ENCODE peak calls at places on chromosomes 6 and 20, in six cellular contexts. Z is COR-L47; T is fibroblast of lung; F is occipital lobe; R is activated effector memory CD4-positive, alpha-beta T cell treated with Interleukin-2 at 50 U/mL for 16 hours; X is NCI-H1105. M is an unnamed sample.

GRCh38 chr20:7775072-7775471 is 165.2 kb downstream of the HAO1 start:
- DNase-seq in Z (no peak), T (peak; percentile 39), F (no peak), R (no peak), X (no peak), M (no peak)

GRCh38 chr20:62232194-62232593 is 6.1 kb upstream of the OSBPL2 start:
- DNase-seq in Z (no peak), T (no peak), F (no peak), R (no peak), X (no peak), M (no peak)

GRCh38 chr20:58875541-58876134 is 23.1 kb downstream of the GNAS start:
- DNase-seq in Z (no peak), T (no peak), F (no peak), R (no peak), X (no peak), M (no peak)

GRCh38 chr6:99736302-99736701 is 129.7 kb downstream of the PRDM13 start:
- DNase-seq in Z (peak; percentile 32), T (no peak), F (no peak), R (no peak), X (no peak), M (peak; percentile 27)

GRCh38 chr6:149488815-149489214 is 4.0 kb upstream of the ZC3H12D start:
- DNase-seq in Z (no peak), T (peak; percentile 39), F (no peak), R (no peak), X (no peak), M (no peak)

GRCh38 chr20:2122921-2123320 is 21.3 kb downstream of the STK35 start:
- DNase-seq in Z (no peak), T (peak; percentile 80), F (no peak), R (no peak), X (no peak), M (no peak)

GRCh38 chr6:181049-181654 is 111.1 kb upstream of the DUSP22 start:
- DNase-seq in Z (no peak), T (no peak), F (no peak), R (no peak), X (no peak), M (no peak)

GRCh38 chr20:59835448-59836395 is 97.7 kb downstream of the SYCP2 start:
- DNase-seq in Z (peak; percentile 82), T (peak; percentile 18), F (no peak), R (no peak), X (peak; percentile 81), M (peak; percentile 83)

GRCh38 chr6:43724914-43725642 is 37.5 kb upstream of the MRPS18A start:
- DNase-seq in Z (no peak), T (peak; percentile 99), F (no peak), R (peak; percentile 69), X (peak; percentile 78), M (no peak)

GRCh38 chr6:123417411-123417810 is 219.3 kb downstream of the TRDN start:
- DNase-seq in Z (no peak), T (no peak), F (no peak), R (no peak), X (no peak), M (peak; percentile 2)

GRCh38 chr20:37346526-37347346 is 796 bp downstream of the SRC start:
- DNase-seq in Z (no peak), T (no peak), F (no peak), R (no peak), X (no peak), M (no peak)

GRCh38 chr6:169896826-169897456 is 145.5 kb downstream of the ERMARD start:
- DNase-seq in Z (no peak), T (no peak), F (no peak), R (no peak), X (no peak), M (no peak)

GRCh38 chr6:127886603-127887002 is 14.3 kb downstream of the THEMIS start:
- DNase-seq in Z (no peak), T (peak; percentile 36), F (no peak), R (no peak), X (no peak), M (no peak)

GRCh38 chr20:5703542-5704215 is 46.5 kb upstream of the SHLD1 start:
- DNase-seq in Z (no peak), T (no peak), F (no peak), R (no peak), X (peak; percentile 22), M (peak; percentile 59)

GRCh38 chr6:162076816-162077215 is 650.8 kb downstream of the PRKN start:
- DNase-seq in Z (no peak), T (no peak), F (no peak), R (no peak), X (no peak), M (no peak)

GRCh38 chr6:101614774-101615173 is 221.3 kb downstream of the GRIK2 start:
- DNase-seq in Z (no peak), T (peak; percentile 15), F (no peak), R (no peak), X (no peak), M (no peak)

GRCh38 chr6:24931296-24931695 is 4.5 kb downstream of the RIPOR2 start:
- DNase-seq in Z (no peak), T (peak; percentile 61), F (no peak), R (no peak), X (no peak), M (no peak)

GRCh38 chr6:21371676-21372161 is 221.8 kb upstream of the SOX4 start:
- DNase-seq in Z (no peak), T (peak; percentile 84), F (no peak), R (no peak), X (no peak), M (no peak)

GRCh38 chr6:106125925-106126435 is 39.8 kb downstream of the PRDM1 start:
- DNase-seq in Z (no peak), T (no peak), F (no peak), R (peak; percentile 41), X (no peak), M (no peak)

GRCh38 chr6:159074120-159074684 is 29.4 kb upstream of the TAGAP start:
- DNase-seq in Z (no peak), T (peak; percentile 58), F (peak; percentile 9), R (no peak), X (no peak), M (no peak)

GRCh38 chr20:14235355-14235754 is 102.1 kb downstream of the FLRT3 start:
- DNase-seq in Z (no peak), T (peak; percentile 70), F (no peak), R (no peak), X (no peak), M (no peak)

GRCh38 chr20:24620937-24621519 is 151.6 kb downstream of the SYNDIG1 start:
- DNase-seq in Z (no peak), T (no peak), F (no peak), R (no peak), X (no peak), M (peak; percentile 3)

GRCh38 chr6:68635706-68636513 is 828 bp downstream of the ADGRB3 start:
- DNase-seq in Z (peak; percentile 55), T (peak; percentile 53), F (no peak), R (no peak), X (peak; percentile 15), M (peak; percentile 68)

GRCh38 chr6:89999154-89999553 is 104.9 kb downstream of the GJA10 start:
- DNase-seq in Z (peak; percentile 98), T (peak; percentile 42), F (no peak), R (peak; percentile 13), X (peak; percentile 98), M (peak; percentile 95)

GRCh38 chr6:78489874-78490273 is 377.5 kb upstream of the IRAK1BP1 start:
- DNase-seq in Z (no peak), T (no peak), F (no peak), R (no peak), X (no peak), M (no peak)